ENCODE peak calls at places on chromosomes 2 and 18, in four cellular contexts. U, R, V and K are unnamed samples.
A peak's percentile ranks its signal among the peaks of the same experiment; 100 is the strongest.

GRCh38 chr2:66466435-66466834 is 31.5 kb downstream of the MEIS1 start:
- DNase-seq in U (no peak), R (no peak), V (no peak), K (no peak)

GRCh38 chr2:20299113-20299512 is 51.5 kb downstream of the PUM2 start:
- DNase-seq in U (no peak), V (no peak), R (no peak), K (no peak)

GRCh38 chr2:30106543-30106942 is 40.3 kb upstream of the YPEL5 start:
- DNase-seq in R (peak; percentile 89), V (peak; percentile 47), U (peak; percentile 68), K (no peak)

GRCh38 chr2:88448248-88448647 is 4.2 kb downstream of the FOXI3 start:
- DNase-seq in R (no peak), V (no peak), U (no peak), K (no peak)

GRCh38 chr2:240999873-241000541 is 1.6 kb downstream of the SNED1 start:
- DNase-seq in U (no peak), V (no peak), R (no peak), K (no peak)

GRCh38 chr2:85846411-85846810 is 42.4 kb downstream of the ST3GAL5 start:
- DNase-seq in R (peak; percentile 73), U (peak; percentile 53), V (peak; percentile 91), K (no peak)

GRCh38 chr18:21196426-21196825 is 45.6 kb upstream of the GREB1L start:
- DNase-seq in U (no peak), V (no peak), R (no peak), K (no peak)

GRCh38 chr2:100406120-100406508 is 11.4 kb downstream of the CHST10 start:
- DNase-seq in V (no peak), R (no peak), U (no peak), K (no peak)

GRCh38 chr2:164903944-164904343 is 51.4 kb downstream of the SLC38A11 start:
- DNase-seq in R (no peak), V (no peak), U (no peak), K (no peak)

GRCh38 chr2:227420063-227421052 is 32.6 kb upstream of the SCYGR1 start:
- DNase-seq in V (no peak), U (no peak), R (no peak), K (no peak)

GRCh38 chr2:14288016-14288415 is 344.5 kb upstream of the LRATD1 start:
- DNase-seq in R (no peak), V (no peak), U (no peak), K (no peak)

GRCh38 chr2:101249826-101250225 is 2.9 kb upstream of the CNOT11 start:
- DNase-seq in R (no peak), U (no peak), V (no peak), K (peak; percentile 20)

GRCh38 chr2:9168851-9169250 is 37.8 kb upstream of the ASAP2 start:
- DNase-seq in V (no peak), U (no peak), R (no peak), K (no peak)

GRCh38 chr2:234495801-234496441 is 960 bp downstream of the ARL4C start:
- DNase-seq in V (peak; percentile 32), R (peak; percentile 9), U (peak; percentile 30), K (peak; percentile 27)

GRCh38 chr18:48563027-48563426 is 24.2 kb downstream of the CTIF start:
- DNase-seq in R (peak; percentile 77), V (peak; percentile 92), U (peak; percentile 78), K (no peak)

GRCh38 chr2:24382363-24383021 is 22.2 kb upstream of the ITSN2 start:
- DNase-seq in U (peak; percentile 66), R (peak; percentile 53), V (peak; percentile 65), K (peak; percentile 64)

GRCh38 chr2:66070717-66071602 is 364.0 kb upstream of the MEIS1 start:
- DNase-seq in V (no peak), R (no peak), U (no peak), K (no peak)

GRCh38 chr2:159185401-159186130 is 100.9 kb downstream of the WDSUB1 start:
- DNase-seq in U (peak; percentile 52), V (peak; percentile 58), R (peak; percentile 29), K (no peak)

GRCh38 chr2:38148501-38148900 is 72.5 kb upstream of the CYP1B1 start:
- DNase-seq in U (peak; percentile 75), R (no peak), V (peak; percentile 60), K (no peak)

GRCh38 chr2:218722876-218723477 is 12.3 kb downstream of the TTLL4 start:
- DNase-seq in R (no peak), U (no peak), V (no peak), K (no peak)

GRCh38 chr18:48514786-48515185 is 24.0 kb upstream of the CTIF start:
- DNase-seq in V (no peak), R (no peak), U (no peak), K (no peak)

GRCh38 chr18:48622911-48623431 is 84.1 kb downstream of the CTIF start:
- DNase-seq in R (peak; percentile 19), U (peak; percentile 56), V (peak; percentile 61), K (peak; percentile 49)

GRCh38 chr2:147630585-147630984 is 214.2 kb upstream of the ACVR2A start:
- DNase-seq in U (peak; percentile 42), V (no peak), R (no peak), K (no peak)

GRCh38 chr2:224922142-224922727 is 120.0 kb downstream of the DOCK10 start:
- DNase-seq in V (peak; percentile 18), U (peak; percentile 41), R (no peak), K (no peak)

GRCh38 chr2:84901593-84902120 is 3.8 kb upstream of the TMSB10 start:
- DNase-seq in V (peak; percentile 77), U (peak; percentile 98), R (peak; percentile 75), K (no peak)

GRCh38 chr2:189092936-189093335 is 86.6 kb downstream of the COL5A2 start:
- DNase-seq in U (peak; percentile 96), V (peak; percentile 75), R (peak; percentile 68), K (no peak)

GRCh38 chr2:133836220-133836619 is 268.0 kb upstream of the NCKAP5 start:
- DNase-seq in U (no peak), V (no peak), R (no peak), K (no peak)

GRCh38 chr2:127640082-127641072 is 5.6 kb upstream of the GPR17 start:
- DNase-seq in R (no peak), U (no peak), V (no peak), K (peak; percentile 68)

GRCh38 chr2:201362396-201362795 is 5.3 kb upstream of the FLACC1 start:
- DNase-seq in U (peak; percentile 6), V (peak; percentile 25), R (peak; percentile 19), K (no peak)

GRCh38 chr2:232857158-232857563 is 12.9 kb upstream of the SNORC start:
- DNase-seq in V (peak; percentile 54), U (peak; percentile 46), R (no peak), K (no peak)

GRCh38 chr2:42238644-42239288 is 69.6 kb downstream of the EML4 start:
- DNase-seq in U (peak; percentile 12), V (no peak), R (no peak), K (peak; percentile 47)

GRCh38 chr18:58175122-58175687 is 131.2 kb downstream of the NEDD4L start:
- DNase-seq in V (no peak), U (no peak), R (no peak), K (no peak)

GRCh38 chr2:74554821-74555531 is 456 bp downstream of the DOK1 start:
- DNase-seq in U (no peak), R (peak; percentile 25), V (peak; percentile 27), K (peak; percentile 55)

GRCh38 chr2:150587547-150588209 is 100.2 kb upstream of the RND3 start:
- DNase-seq in U (peak; percentile 89), V (peak; percentile 65), R (no peak), K (no peak)

GRCh38 chr2:229815342-229815741 is 101.0 kb upstream of the DNER start:
- DNase-seq in R (peak; percentile 51), U (no peak), V (peak; percentile 58), K (no peak)

GRCh38 chr2:170965446-170966225 is 36.6 kb downstream of the GORASP2 start:
- DNase-seq in U (no peak), V (peak; percentile 44), R (peak; percentile 43), K (no peak)